ENCODE peak calls at places on chromosome 11, in ten cellular contexts. Z, B, O, V, M, P, E, C, G and Y are unnamed samples.

GRCh38 chr11:93500759-93501158 is 42.4 kb downstream of the SMCO4 start:
- DNase-seq in Z (no peak), B (no peak), O (no peak), V (no peak), M (no peak), P (no peak), E (no peak), C (no peak), G (no peak), Y (no peak)

GRCh38 chr11:68381716-68382115 is 69.3 kb downstream of the LRP5 start:
- DNase-seq in Z (no peak), B (no peak), O (no peak), V (no peak), M (no peak), P (no peak), E (no peak), C (no peak), G (peak), Y (no peak)

GRCh38 chr11:44773351-44773965 is 46.7 kb downstream of the TSPAN18 start:
- DNase-seq in Z (no peak), B (no peak), O (peak), V (no peak), M (peak), P (no peak), E (no peak), C (no peak), G (no peak), Y (no peak)

GRCh38 chr11:132171031-132171430 is 800.6 kb downstream of the NTM start:
- DNase-seq in Z (no peak), B (no peak), O (no peak), V (no peak), M (no peak), P (no peak), E (no peak), C (no peak), G (no peak), Y (no peak)

GRCh38 chr11:45928535-45929215 is 6.2 kb downstream of the LARGE2 start:
- DNase-seq in Z (no peak), B (no peak), O (no peak), V (no peak), M (no peak), P (no peak), E (no peak), C (no peak), G (peak), Y (no peak)

GRCh38 chr11:128409476-128409875 is 177.9 kb downstream of the ETS1 start:
- DNase-seq in Z (no peak), B (no peak), O (peak), V (peak), M (peak), P (no peak), E (no peak), C (no peak), G (no peak), Y (no peak)

GRCh38 chr11:122375687-122376399 is 259.8 kb upstream of the BLID start:
- DNase-seq in Z (no peak), B (no peak), O (peak), V (peak), M (peak), P (no peak), E (no peak), C (no peak), G (no peak), Y (no peak)

GRCh38 chr11:85705805-85706204 is 19.8 kb upstream of the CCDC89 start:
- DNase-seq in Z (no peak), B (no peak), O (peak), V (no peak), M (peak), P (no peak), E (no peak), C (no peak), G (no peak), Y (no peak)

GRCh38 chr11:37364246-37364839 is 766.3 kb upstream of the RAG2 start:
- DNase-seq in Z (no peak), B (no peak), O (no peak), V (no peak), M (no peak), P (no peak), E (no peak), C (no peak), G (no peak), Y (no peak)

GRCh38 chr11:46553746-46554204 is 40.0 kb downstream of the AMBRA1 start:
- DNase-seq in Z (no peak), B (no peak), O (no peak), V (no peak), M (no peak), P (no peak), E (no peak), C (no peak), G (no peak), Y (no peak)

GRCh38 chr11:120937501-120937900 is 86.4 kb upstream of the TBCEL start:
- DNase-seq in Z (no peak), B (no peak), O (no peak), V (no peak), M (no peak), P (no peak), E (no peak), C (no peak), G (no peak), Y (no peak)

GRCh38 chr11:119062779-119063178 is 4.8 kb upstream of the VPS11 start:
- DNase-seq in Z (no peak), B (no peak), O (peak), V (no peak), M (peak), P (no peak), E (no peak), C (peak), G (no peak), Y (no peak)

GRCh38 chr11:46721286-46721685 is 2.3 kb downstream of the F2 start:
- DNase-seq in Z (no peak), B (no peak), O (no peak), V (no peak), M (no peak), P (no peak), E (no peak), C (no peak), G (no peak), Y (no peak)